ENCODE peak calls at places on chromosomes 4 and X, in four cellular contexts. F, X, A and O are unnamed samples.
A peak's percentile ranks its signal among the peaks of the same experiment; 100 is the strongest.

GRCh38 chr4:105828074-105828473 is 67.2 kb upstream of the NPNT start:
- DNase-seq in A (no peak), F (no peak), X (no peak), O (no peak)

GRCh38 chrX:135432453-135432852 is 10.7 kb downstream of the SMIM10L2A start:
- DNase-seq in X (no peak), A (no peak), F (no peak), O (no peak)

GRCh38 chr4:21680326-21680898 is 268.2 kb downstream of the KCNIP4 start:
- DNase-seq in F (no peak), X (no peak), A (no peak), O (no peak)

GRCh38 chr4:113644398-113644797 is 117.1 kb downstream of the CAMK2D start:
- DNase-seq in F (no peak), A (no peak), X (no peak), O (no peak)

GRCh38 chrX:52271212-52271611 is 86.5 kb downstream of the MAGED4 start:
- DNase-seq in A (no peak), X (no peak), F (no peak), O (peak; percentile 11)

GRCh38 chr4:8643441-8643840 is 50.9 kb downstream of the CPZ start:
- DNase-seq in F (peak; percentile 22), X (no peak), A (no peak), O (no peak)

GRCh38 chr4:141241986-141242385 is 21.3 kb downstream of the ZNF330 start:
- DNase-seq in F (no peak), X (no peak), A (no peak), O (no peak)

GRCh38 chr4:7968262-7968896 is 28.7 kb upstream of the AFAP1 start:
- DNase-seq in X (no peak), A (no peak), F (no peak), O (no peak)

GRCh38 chr4:128606173-128606572 is 203.3 kb upstream of the JADE1 start:
- DNase-seq in F (no peak), X (no peak), A (no peak), O (no peak)

GRCh38 chrX:2928127-2928582 is 984 bp downstream of the ARSD start:
- DNase-seq in X (peak; percentile 16), A (no peak), F (peak; percentile 54), O (peak; percentile 41)

GRCh38 chrX:44651347-44651746 is 108.7 kb upstream of the FUNDC1 start:
- DNase-seq in A (no peak), X (no peak), F (no peak), O (peak; percentile 1)

GRCh38 chrX:19904778-19905367 is 17.5 kb upstream of the SH3KBP1 start:
- DNase-seq in A (no peak), X (no peak), F (no peak), O (peak; percentile 29)

GRCh38 chrX:1537031-1537715 is at the start of gene P2RY8:
- DNase-seq in F (peak; percentile 63), A (no peak), X (peak; percentile 52), O (peak; percentile 66)

GRCh38 chr4:123366144-123366748 is 30.3 kb upstream of the SPRY1 start:
- DNase-seq in F (no peak), X (no peak), A (no peak), O (no peak)

GRCh38 chr4:99921174-99921573 is 25.2 kb downstream of the DNAJB14 start:
- DNase-seq in A (no peak), X (no peak), F (no peak), O (no peak)

GRCh38 chr4:24856586-24856985 is 56.3 kb downstream of the CCDC149 start:
- DNase-seq in A (no peak), F (no peak), X (no peak), O (no peak)

GRCh38 chr4:189917161-189917891 is 23.3 kb upstream of the FRG1 start:
- DNase-seq in X (no peak), F (no peak), A (no peak), O (no peak)

GRCh38 chrX:38304010-38304409 is 23.3 kb downstream of the RPGR start:
- DNase-seq in X (no peak), F (no peak), A (no peak), O (no peak)

GRCh38 chr4:169707958-169708643 is 49.6 kb downstream of the HPF1 start:
- DNase-seq in A (no peak), F (no peak), X (no peak), O (no peak)

GRCh38 chr4:53963336-53963735 is 101.1 kb downstream of the CHIC2 start:
- DNase-seq in X (no peak), A (no peak), F (no peak), O (no peak)

GRCh38 chr4:101348367-101348827 is 1.1 kb upstream of the PPP3CA start:
- DNase-seq in F (peak; percentile 38), X (no peak), A (no peak), O (peak; percentile 46)

GRCh38 chrX:152641996-152642395 is 4.3 kb downstream of the GABRQ start:
- DNase-seq in X (no peak), A (no peak), F (no peak), O (no peak)

GRCh38 chr4:111937368-111937767 is 207.9 kb upstream of the FAM241A start:
- DNase-seq in A (peak; percentile 14), F (no peak), X (no peak), O (no peak)

GRCh38 chrX:135741192-135741715 is 26.7 kb downstream of the CT45A3 start:
- DNase-seq in X (no peak), F (no peak), A (no peak), O (no peak)

GRCh38 chr4:67549123-67549522 is 3.8 kb upstream of the CENPC start:
- DNase-seq in A (no peak), F (no peak), X (no peak), O (no peak)

GRCh38 chrX:103571726-103572125 is 13.6 kb upstream of the TCEAL4 start:
- DNase-seq in X (no peak), F (no peak), A (no peak), O (no peak)

GRCh38 chr4:75714681-75715080 is 9.7 kb upstream of the USO1 start:
- DNase-seq in F (no peak), A (no peak), X (no peak), O (no peak)

GRCh38 chr4:41050116-41050515 is 164.2 kb downstream of the APBB2 start:
- DNase-seq in X (no peak), F (no peak), A (no peak), O (no peak)

GRCh38 chr4:13294961-13295605 is 189.1 kb downstream of the RAB28 start:
- DNase-seq in F (no peak), X (no peak), A (no peak), O (no peak)

GRCh38 chr4:13302876-13303275 is 181.3 kb downstream of the RAB28 start:
- DNase-seq in F (no peak), X (no peak), A (no peak), O (no peak)

GRCh38 chr4:13299343-13299742 is 184.8 kb downstream of the RAB28 start:
- DNase-seq in F (no peak), X (no peak), A (no peak), O (no peak)

GRCh38 chr4:13298655-13299054 is 185.5 kb downstream of the RAB28 start:
- DNase-seq in F (no peak), X (no peak), A (no peak), O (no peak)
- H3K4me3 ChIP-seq in F (no peak overlapping the region), X (no peak overlapping the region), A (no peak overlapping the region), O (no peak overlapping the region)

DNA sequence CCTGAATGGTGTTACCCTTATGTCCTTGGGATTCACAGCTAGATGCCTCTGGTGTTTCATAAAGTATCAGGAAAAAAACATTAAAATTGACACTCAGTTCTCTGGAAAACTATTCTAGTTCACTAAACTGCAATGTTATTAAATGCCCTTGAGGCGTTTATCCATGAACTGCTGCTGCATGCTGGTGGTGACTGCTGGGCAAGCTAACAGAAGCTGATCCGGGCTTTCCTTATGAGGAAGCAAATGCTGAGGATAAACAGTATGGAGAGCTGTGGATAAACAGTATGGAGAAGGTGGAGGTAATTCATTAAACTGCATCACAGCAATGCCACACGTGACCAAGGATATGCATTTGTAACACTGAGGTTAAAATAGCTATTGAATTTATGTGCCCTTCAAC is 227.0 kb downstream of the NR3C2 start:
- DNase-seq in A (no peak), X (no peak), F (no peak), O (peak; percentile 48)
- H3K4me3 ChIP-seq in A (no peak overlapping the region), X (no peak overlapping the region), F (no peak overlapping the region), O (no peak overlapping the region)

DNA sequence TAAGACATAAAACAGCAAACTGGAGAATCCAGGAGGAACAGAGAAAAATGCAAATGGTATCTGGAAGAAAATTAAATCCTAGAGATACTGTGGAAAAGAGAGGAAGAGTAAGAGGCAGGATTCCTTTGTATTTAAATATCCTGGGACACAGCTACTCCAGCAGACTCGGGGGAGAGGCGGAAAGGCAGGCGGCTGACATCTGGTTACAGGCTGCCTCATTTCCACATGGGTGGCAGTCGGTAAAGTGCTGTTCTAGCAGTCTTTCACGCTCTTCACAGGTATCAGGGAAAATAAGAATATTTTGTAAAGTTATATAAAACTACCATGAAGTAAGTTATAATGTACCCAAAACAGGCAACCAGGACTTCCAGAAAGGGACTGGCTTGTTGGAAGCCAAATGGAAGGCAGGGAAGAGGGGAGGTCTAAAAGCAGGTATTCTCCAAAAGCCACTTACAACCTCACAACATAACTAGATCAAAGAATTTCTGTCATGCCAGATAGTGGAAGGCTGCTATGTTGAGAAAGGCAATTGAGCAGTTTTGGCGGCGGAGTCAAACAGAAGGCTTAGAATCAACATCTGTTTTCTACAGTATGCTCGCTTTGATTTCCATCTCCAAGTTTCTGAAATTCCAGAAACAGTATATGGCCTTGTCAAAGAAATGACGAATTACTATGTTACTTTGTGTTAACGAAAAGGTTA is 1.3 kb upstream of the TIGD2 start:
- DNase-seq in X (no peak), F (no peak), A (no peak), O (peak; percentile 54)
- H3K4me3 ChIP-seq in X (no peak overlapping the region), F (peak overlapping the region; percentile 76), A (no peak overlapping the region), O (peak overlapping the region; percentile 54)

DNA sequence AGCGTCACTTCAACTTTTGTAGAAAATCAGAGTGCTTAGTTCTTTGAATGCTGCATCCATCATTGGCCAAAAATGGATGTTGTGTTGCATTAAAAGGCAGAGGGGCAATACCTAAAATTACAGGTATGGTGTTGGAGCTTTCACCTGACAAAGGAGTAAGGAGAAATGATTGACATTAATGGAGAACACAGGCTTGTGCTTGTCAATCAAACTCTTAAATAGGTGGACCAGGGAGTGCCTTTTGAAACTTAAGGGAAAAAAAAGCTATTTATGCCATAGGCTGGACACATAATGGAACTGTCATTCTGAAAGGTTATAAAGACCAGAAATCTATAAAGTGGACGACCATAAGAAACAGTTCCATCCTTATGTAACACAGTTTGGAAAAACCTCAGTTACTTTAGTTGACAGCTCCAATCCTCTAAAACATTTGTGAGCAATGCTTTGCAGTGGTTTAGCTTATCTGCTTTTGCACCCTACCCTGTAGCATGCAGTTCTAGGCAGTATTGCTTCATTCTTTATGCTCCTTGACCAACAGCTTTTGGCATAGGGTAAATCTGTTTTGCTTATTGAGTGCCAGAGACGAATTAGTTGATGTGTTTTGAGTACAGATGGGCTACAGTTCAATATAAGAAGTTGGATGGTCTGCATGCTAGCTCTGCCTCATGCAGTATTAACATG is 2.4 kb downstream of the HADH start:
- DNase-seq in F (no peak), X (no peak), A (peak; percentile 38), O (no peak)
- H3K4me3 ChIP-seq in F (peak overlapping the region; percentile 88), X (no peak overlapping the region), A (no peak overlapping the region), O (no peak overlapping the region)

GRCh38 chrX:74922922-74923321 is 2.3 kb downstream of the NEXMIF start:
- DNase-seq in X (no peak), A (no peak), F (no peak), O (no peak)
- H3K4me3 ChIP-seq in X (no peak overlapping the region), A (no peak overlapping the region), F (no peak overlapping the region), O (no peak overlapping the region)

DNA sequence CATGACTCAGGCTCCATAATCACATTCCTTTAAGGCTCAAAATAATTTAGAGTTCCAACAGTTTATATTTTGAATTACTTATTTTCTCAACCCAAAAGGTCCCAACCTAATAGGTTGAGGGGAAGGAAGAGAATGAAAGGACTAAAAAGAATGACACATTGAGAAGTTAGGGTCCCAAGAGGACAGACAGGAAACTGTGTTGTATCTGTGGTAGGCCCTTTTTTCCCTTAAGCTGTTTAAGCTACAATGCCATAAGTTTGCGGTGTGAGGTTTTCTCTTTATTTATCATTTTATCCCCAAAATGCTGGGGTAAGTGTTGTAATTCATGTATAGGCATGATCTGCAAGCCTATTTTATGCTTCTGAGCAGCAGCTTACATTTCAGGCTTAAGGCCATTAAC is 290.2 kb downstream of the ZNF674 start:
- DNase-seq in A (no peak), X (no peak), F (no peak), O (no peak)
- H3K4me3 ChIP-seq in A (no peak overlapping the region), X (no peak overlapping the region), F (no peak overlapping the region), O (no peak overlapping the region)